ENCODE peak calls at places on chromosomes 4 and X, in nine cellular contexts. M is IMR-90, C is heart left ventricle, S is fibroblast of lung, O is transverse colon, J is left lung, N is PC-9, B is endothelial cell of umbilical vein, F is pancreas. P is an unnamed sample. For H3K4me1, the result is how much of the 10 kb centered on the place peaks cover.

GRCh38 chr4:138398297-138398696 is 156.1 kb upstream of the SLC7A11 start:
- DNase-seq in M (no peak), C (no peak), S (no peak), O (no peak), J (no peak), N (no peak), B (peak), F (no peak), P (peak)

GRCh38 chr4:52915131-52915645 is 53.1 kb downstream of the RASL11B start:
- DNase-seq in M (peak), C (no peak), S (no peak), O (no peak), J (no peak), N (no peak), B (no peak), F (no peak), P (no peak)

GRCh38 chrX:129905787-129906580 is at the start of gene UTP14A:
- DNase-seq in M (peak), C (peak), S (peak), O (peak), J (peak), N (peak), B (peak), F (peak), P (peak)

GRCh38 chrX:8738588-8739189 is 6.8 kb upstream of the ANOS1 start:
- DNase-seq in M (peak), C (no peak), S (peak), O (peak), J (no peak), N (peak), B (peak), F (no peak), P (no peak)

GRCh38 chrX:107451754-107452153 is 2.3 kb downstream of the FRMPD3 start:
- DNase-seq in M (no peak), C (no peak), S (no peak), O (no peak), J (no peak), N (no peak), B (no peak), F (no peak), P (no peak)

GRCh38 chr4:118113220-118113619 is 78.9 kb downstream of the NDST3 start:
- DNase-seq in M (peak), C (no peak), S (peak), O (no peak), J (no peak), N (no peak), B (peak), F (no peak), P (no peak)

GRCh38 chr4:108114503-108114902 is 54.2 kb downstream of the LEF1 start:
- DNase-seq in M (no peak), C (no peak), S (no peak), O (no peak), J (no peak), N (no peak), B (no peak), F (no peak), P (no peak)

GRCh38 chr4:80492761-80493160 is 157.2 kb downstream of the CFAP299 start:
- DNase-seq in M (no peak), C (no peak), S (no peak), O (peak), J (no peak), N (peak), B (no peak), F (no peak), P (no peak)

GRCh38 chrX:131792356-131792749 is 230.7 kb upstream of the STK26 start:
- DNase-seq in M (peak), C (peak), S (no peak), O (peak), J (peak), N (no peak), B (no peak), F (peak), P (peak)

GRCh38 chrX:71616672-71617529 is 1.4 kb downstream of the CXCR3 start:
- DNase-seq in M (no peak), C (no peak), S (no peak), O (peak), J (no peak), N (no peak), B (no peak), F (no peak), P (peak)

GRCh38 chr4:146334862-146335449 is 120.6 kb downstream of the REELD1 start:
- DNase-seq in M (no peak), C (no peak), S (no peak), O (no peak), J (no peak), N (no peak), B (no peak), F (no peak), P (no peak)

GRCh38 chr4:19961092-19961491 is 290.6 kb upstream of the SLIT2 start:
- DNase-seq in M (peak), C (no peak), S (peak), O (no peak), J (no peak), N (no peak), B (no peak), F (no peak), P (peak)

GRCh38 chr4:159308571-159309340 is 205.9 kb downstream of the RAPGEF2 start:
- DNase-seq in M (peak), C (no peak), S (no peak), O (no peak), J (no peak), N (no peak), B (peak), F (no peak), P (peak)

GRCh38 chr4:5760246-5760645 is 49.2 kb downstream of the EVC start:
- DNase-seq in M (no peak), C (no peak), S (no peak), O (no peak), J (no peak), N (no peak), B (no peak), F (no peak), P (no peak)

GRCh38 chr4:86587016-86587713 is 7.0 kb upstream of the PTPN13 start:
- DNase-seq in M (no peak), C (no peak), S (no peak), O (no peak), J (no peak), N (no peak), B (no peak), F (no peak), P (no peak)

GRCh38 chr4:125703443-125703842 is 388.7 kb downstream of the FAT4 start:
- DNase-seq in M (peak), C (no peak), S (peak), O (no peak), J (no peak), N (no peak), B (peak), F (no peak), P (no peak)

GRCh38 chr4:11421116-11421515 is 7.6 kb downstream of the HS3ST1 start:
- DNase-seq in M (no peak), C (no peak), S (no peak), O (no peak), J (no peak), N (no peak), B (no peak), F (no peak), P (no peak)
- H3K4me1 ChIP-seq in M (under half), C (under half), S (under half), O (under half), J (under half), N (under half), B (under half), F (under half), P (under half)

DNA sequence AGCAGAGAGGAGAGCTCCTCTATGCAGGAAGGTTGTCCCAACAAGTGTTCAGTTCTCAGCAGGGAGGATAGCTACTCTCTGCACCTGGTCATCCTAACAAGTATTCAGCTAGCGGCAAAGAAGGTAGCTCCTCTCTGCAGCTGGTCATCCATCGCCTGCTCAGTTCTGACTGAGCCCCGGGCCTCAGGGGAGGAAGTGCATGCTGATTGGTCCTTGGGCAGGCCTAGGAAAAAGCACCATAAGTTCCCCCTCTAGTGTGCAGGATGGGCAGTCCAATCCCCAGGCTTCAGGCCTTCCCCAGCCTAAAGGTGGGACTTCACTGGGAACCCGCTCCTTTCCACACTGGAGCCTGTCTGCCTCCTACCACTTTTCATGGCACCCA is 4.4 kb upstream of the FBXW7 start:
- DNase-seq in M (no peak), C (no peak), S (no peak), O (no peak), J (no peak), N (no peak), B (no peak), F (no peak), P (no peak)
- TF ChIP-seq CTCF in M (no peak), C (no peak), S (no peak), O (no peak), J (no peak), N (no peak), B (no peak), F (no peak), P (no peak)

GRCh38 chr4:101287332-101287731 is 60.0 kb downstream of the PPP3CA start:
- DNase-seq in M (no peak), C (no peak), S (no peak), O (no peak), J (no peak), N (no peak), B (peak), F (no peak), P (no peak)
- H3K4me1 ChIP-seq in M (under half), C (under half), S (under half), O (under half), J (under half), N (under half), B (under half), F (under half), P (under half)

GRCh38 chr4:128810331-128810870 is 901 bp downstream of the JADE1 start:
- DNase-seq in M (peak), C (peak), S (peak), O (peak), J (peak), N (peak), B (no peak), F (no peak), P (peak)
- TF ChIP-seq CTCF in M (peak), C (no peak), S (no peak), O (no peak), J (no peak), N (no peak), B (no peak), F (no peak), P (no peak)

DNA sequence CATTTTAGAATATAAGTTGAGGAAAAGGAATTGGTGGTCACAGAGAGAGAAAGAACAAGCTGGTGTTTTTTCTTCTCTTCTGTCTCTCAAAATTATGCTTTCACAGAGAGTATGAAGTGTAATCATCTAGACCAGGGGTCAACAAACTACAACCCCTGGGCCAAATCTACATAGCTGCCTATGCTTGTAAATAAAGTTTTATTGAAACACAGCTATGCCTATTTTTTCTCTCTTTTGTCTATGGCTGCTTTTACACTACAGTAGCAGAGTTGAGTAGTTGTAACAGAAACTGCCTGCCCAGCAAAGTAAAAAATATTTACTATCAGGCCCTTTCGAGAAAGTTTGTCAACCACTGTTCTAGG is 6.7 kb upstream of the FAM9C start:
- DNase-seq in M (no peak), C (no peak), S (no peak), O (no peak), J (no peak), N (no peak), B (no peak), F (no peak), P (no peak)
- H3K4me1 ChIP-seq in M (under half), C (under half), S (under half), O (under half), J (under half), N (under half), B (under half), F (under half), P (under half)

DNA sequence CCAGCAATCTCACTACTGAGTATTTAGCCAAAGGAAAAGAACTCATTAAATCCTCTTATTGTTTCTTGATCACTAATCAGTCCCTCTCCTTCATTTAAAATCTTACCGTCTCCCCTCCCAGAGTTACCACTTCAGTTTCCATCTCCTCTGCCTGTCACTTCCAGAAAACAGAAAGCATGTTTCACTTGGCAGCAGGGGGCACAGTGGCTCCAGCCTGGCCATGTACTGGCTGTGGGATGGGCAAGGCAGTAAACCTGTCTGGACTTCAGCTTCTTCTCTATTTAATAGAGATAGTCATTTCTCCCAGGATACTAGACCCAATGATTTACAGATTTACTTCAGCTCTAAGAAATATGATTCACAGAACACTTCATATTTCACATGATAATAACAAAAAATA is 63.2 kb downstream of the CD40LG start:
- DNase-seq in M (peak), C (peak), S (peak), O (peak), J (peak), N (peak), B (peak), F (no peak), P (no peak)
- TF ChIP-seq CTCF in M (peak), C (peak), S (peak), O (peak), J (peak), N (peak), B (no peak), F (no peak), P (peak)

GRCh38 chr4:168555437-168555836 is 58.6 kb downstream of the PALLD start:
- DNase-seq in M (no peak), C (no peak), S (no peak), O (no peak), J (no peak), N (no peak), B (no peak), F (no peak), P (no peak)
- H3K4me1 ChIP-seq in M (under half), C (under half), S (under half), O (under half), J (under half), N (under half), B (under half), F (under half), P (under half)

DNA sequence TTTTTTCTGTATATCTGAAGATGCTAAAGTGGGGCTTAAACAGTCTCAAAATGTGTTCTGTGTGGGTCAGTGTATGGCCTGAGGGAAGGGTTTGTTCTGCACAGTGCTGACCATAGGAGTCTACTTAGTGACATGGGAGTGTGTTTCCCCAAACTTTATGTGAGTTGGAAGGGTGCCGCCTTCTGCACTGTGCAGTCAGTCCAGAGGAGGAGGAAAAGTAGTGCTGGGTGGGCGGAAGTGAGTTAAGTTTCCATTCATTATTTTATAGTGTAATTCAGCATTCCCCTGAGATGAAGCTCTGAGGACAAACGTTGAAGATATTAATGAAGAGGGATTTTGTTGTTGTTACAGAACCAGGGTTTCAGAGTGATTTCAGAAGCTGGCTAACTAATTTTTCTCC is 2.9 kb downstream of the CHST7 start:
- DNase-seq in M (no peak), C (peak), S (peak), O (no peak), J (no peak), N (no peak), B (peak), F (no peak), P (peak)
- TF ChIP-seq CTCF in M (no peak), C (no peak), S (no peak), O (no peak), J (no peak), N (no peak), B (no peak), F (no peak), P (no peak)

DNA sequence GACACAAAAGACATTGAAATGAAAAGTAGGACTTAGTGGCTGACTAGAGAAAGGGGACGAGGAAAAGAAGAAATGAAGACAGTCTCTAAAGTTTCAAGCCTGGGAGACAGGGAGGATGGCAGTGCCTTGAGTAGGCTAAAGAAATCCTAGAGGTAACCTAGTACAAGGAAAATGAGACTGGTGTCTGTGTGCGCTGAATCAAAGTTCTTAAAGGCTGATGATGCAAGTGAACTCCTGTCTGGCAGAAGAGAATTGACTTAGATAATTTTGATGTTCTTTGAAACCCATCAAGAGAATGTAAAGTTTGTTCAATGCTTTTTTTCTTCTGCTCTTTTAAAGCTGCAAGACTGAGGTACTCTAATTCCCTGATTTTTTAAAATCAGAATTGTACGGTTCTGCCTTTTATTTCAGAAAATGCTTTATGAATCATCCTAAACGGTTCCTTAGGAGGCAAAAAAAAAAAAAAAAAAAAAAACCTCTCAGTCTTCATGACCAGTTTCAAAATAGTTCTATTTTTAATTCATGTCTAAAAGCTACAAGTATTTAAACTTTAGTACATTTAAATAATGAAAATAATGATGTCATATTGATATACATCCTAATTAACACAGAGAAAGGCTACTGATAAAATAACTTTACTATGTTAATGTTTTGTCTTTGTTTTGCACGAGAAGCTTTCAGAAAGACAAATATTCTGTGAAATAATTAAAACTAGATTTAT is 189.8 kb downstream of the PPP3CA start:
- DNase-seq in M (peak), C (no peak), S (peak), O (no peak), J (no peak), N (no peak), B (no peak), F (no peak), P (peak)
- H3K4me1 ChIP-seq in M (under half), C (under half), S (under half), O (under half), J (under half), N (under half), B (under half), F (under half), P (under half)

P was measured in osteoblast.